ENCODE peak calls at places on chromosomes 1 and 21, in four cellular contexts. W, B, R and X are unnamed samples.

GRCh38 chr21:42222386-42222785 is 3.4 kb downstream of the ABCG1 start:
- DNase-seq in W (no peak), B (no peak), R (no peak), X (no peak)

GRCh38 chr21:44534688-44535087 is 5.3 kb downstream of the KRTAP10-1 start:
- DNase-seq in W (no peak), B (no peak), R (no peak), X (no peak)

GRCh38 chr1:24047101-24047459 is 64.9 kb downstream of the MYOM3 start:
- DNase-seq in W (peak), B (peak), R (peak), X (no peak)

GRCh38 chr1:216566809-216567208 is 143.6 kb upstream of the USH2A start:
- DNase-seq in W (no peak), B (no peak), R (peak), X (peak)

GRCh38 chr1:46171872-46172271 is 3.0 kb upstream of the TSPAN1 start:
- DNase-seq in W (no peak), B (no peak), R (no peak), X (no peak)

GRCh38 chr1:221873663-221874062 is 131.8 kb upstream of the DUSP10 start:
- DNase-seq in W (no peak), B (no peak), R (no peak), X (no peak)

GRCh38 chr1:203287109-203287893 is 18.0 kb upstream of the BTG2 start:
- DNase-seq in W (no peak), B (no peak), R (no peak), X (no peak)

GRCh38 chr1:155177192-155177917 is 3.7 kb downstream of the TRIM46 start:
- DNase-seq in W (no peak), B (no peak), R (no peak), X (no peak)

GRCh38 chr1:183306317-183307042 is 111.7 kb downstream of the NMNAT2 start:
- DNase-seq in W (no peak), B (peak), R (no peak), X (no peak)

GRCh38 chr1:15455522-15455921 is 1.0 kb upstream of the CELA2A start:
- DNase-seq in W (no peak), B (no peak), R (peak), X (no peak)

GRCh38 chr1:46996659-46997281 is 26.7 kb upstream of the CYP4X1 start:
- DNase-seq in W (no peak), B (no peak), R (no peak), X (no peak)

GRCh38 chr1:149936992-149937705 is 470 bp upstream of the MTMR11 start:
- DNase-seq in W (peak), B (peak), R (peak), X (peak)

GRCh38 chr1:204711947-204712701 is 26.6 kb upstream of the LRRN2 start:
- DNase-seq in W (no peak), B (no peak), R (no peak), X (peak)

GRCh38 chr1:145981299-145981600 is 15.1 kb downstream of the TXNIP start:
- DNase-seq in W (no peak), B (no peak), R (no peak), X (no peak)

DNA sequence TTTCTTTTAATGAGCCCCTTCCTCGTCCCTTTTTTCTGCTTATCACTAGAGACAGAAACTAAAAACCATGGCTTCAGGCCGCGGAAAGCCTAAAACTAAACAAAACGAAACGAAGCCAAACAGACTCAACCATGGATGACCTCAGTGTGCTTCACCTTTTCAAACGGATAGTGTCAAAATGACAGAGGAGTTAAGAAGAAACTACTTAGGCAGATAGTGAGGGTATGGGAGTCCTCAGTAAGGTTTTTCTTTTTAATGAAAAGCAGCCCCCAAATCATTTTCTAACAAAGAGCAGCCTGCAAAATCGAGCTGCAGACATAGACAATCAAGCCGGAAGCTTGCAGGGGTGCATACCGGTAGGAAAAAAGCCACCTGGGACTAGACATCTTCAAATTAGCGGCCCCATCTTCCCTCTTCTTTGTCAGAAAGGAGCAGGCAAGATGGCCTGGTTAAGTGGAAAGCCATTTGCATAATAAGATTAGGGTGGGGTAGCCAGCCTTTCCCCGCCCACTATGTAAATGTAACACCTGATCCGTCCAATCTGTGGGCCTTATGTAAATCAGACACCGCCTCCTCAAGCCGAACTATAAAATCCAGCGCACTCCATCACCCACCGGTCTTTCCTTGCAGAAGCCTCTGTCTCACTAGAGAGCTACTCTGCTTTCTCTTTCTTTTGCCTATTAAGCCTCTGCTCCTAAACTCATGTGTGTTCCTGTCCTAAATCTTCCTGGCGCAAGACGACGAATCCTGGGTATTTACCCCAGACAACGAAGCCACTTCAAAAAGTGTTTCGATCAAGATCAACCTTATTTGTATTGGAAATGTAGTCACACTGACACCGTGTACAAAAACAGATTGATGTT is 6.2 kb upstream of the ERO1B start:
- DNase-seq in W (no peak), B (no peak), R (no peak), X (peak)
- TF ChIP-seq POLR2A in W (no peak), B (no peak), R (no peak), X (no peak)

DNA sequence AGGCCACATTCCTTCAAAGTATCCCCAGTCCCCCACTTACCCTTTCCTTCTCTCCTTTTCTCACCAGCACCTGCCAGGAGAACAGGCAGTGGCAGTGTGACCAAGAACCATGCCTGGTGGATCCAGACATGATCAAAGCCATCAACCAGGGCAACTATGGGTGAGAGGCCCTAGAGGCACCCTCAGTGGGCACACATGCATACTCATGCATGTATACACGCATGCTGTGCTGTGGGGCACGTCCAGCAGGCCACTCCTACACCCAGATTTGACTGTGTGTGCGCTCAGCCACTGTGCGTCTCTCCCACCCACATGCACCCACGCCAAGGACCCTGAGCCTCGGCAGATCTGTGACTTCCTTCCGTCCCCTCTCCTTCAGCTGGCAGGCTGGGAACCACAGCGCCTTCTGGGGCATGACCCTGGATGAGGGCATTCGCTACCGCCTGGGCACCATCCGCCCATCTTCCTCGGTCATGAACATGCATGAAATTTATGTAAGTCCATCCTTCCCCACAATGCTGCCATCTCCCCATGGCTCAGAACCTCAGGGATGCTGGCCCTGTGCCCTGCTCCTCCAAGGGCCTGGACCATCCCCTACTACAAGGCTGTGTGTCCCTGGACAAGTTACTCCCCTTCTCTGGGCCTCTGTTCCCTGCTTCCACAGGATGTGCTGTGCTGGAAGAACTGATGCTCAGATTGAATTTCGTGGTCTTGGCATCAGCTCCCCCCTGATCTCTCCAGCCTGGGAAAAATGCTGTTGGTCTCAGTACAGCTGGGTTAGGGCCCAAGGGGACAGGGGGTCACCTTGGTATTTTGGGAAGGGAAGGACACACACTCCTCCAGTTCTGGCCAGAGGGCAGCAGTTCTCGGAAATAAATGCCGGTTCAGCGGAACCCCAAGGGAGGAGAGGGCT is 7.0 kb downstream of the TINAGL1 start:
- DNase-seq in W (no peak), B (no peak), R (no peak), X (no peak)
- TF ChIP-seq POLR2A in W (no peak), B (no peak), R (no peak), X (no peak)

DNA sequence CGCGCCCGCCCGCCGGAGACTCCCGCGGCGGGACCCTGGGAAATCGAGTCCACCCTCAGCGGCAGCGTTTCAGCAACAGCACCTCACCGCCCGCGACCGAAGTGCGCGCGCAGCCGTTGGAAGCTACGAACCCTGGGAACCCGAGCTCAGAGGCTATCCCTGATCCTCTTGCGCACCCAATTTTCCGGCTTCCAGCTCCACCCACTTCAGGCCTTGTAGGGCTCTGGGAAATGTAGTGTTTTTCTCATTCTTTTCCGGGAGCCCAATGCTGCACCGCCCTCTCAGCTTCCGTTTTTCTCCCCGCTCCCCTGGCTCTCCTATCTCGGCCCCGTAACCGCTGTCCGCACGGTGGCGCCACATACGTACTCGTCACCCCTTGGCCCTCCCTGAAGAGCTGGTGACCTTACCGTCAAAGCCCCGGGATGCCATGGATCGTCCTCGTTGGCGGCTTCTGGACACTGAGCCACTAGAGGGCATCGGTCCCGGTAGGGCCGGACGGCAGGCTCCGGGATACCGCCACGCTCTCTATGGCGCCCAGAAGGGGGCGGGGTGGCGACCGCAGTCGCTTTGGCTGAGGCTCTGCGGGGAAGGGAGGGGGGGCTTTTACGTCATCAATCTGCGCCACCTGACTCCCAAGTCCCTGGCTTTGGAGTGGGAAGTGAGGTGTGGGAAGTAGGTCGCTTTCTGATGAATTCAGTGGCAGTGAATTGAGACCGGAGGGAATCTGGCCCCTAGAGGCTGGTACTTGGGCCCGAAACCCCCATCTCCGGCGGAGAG is at the start of the genes ODR4 and TPR:
- DNase-seq in W (peak), B (peak), R (peak), X (peak)
- TF ChIP-seq POLR2A in W (peak), B (peak), R (peak), X (peak)

DNA sequence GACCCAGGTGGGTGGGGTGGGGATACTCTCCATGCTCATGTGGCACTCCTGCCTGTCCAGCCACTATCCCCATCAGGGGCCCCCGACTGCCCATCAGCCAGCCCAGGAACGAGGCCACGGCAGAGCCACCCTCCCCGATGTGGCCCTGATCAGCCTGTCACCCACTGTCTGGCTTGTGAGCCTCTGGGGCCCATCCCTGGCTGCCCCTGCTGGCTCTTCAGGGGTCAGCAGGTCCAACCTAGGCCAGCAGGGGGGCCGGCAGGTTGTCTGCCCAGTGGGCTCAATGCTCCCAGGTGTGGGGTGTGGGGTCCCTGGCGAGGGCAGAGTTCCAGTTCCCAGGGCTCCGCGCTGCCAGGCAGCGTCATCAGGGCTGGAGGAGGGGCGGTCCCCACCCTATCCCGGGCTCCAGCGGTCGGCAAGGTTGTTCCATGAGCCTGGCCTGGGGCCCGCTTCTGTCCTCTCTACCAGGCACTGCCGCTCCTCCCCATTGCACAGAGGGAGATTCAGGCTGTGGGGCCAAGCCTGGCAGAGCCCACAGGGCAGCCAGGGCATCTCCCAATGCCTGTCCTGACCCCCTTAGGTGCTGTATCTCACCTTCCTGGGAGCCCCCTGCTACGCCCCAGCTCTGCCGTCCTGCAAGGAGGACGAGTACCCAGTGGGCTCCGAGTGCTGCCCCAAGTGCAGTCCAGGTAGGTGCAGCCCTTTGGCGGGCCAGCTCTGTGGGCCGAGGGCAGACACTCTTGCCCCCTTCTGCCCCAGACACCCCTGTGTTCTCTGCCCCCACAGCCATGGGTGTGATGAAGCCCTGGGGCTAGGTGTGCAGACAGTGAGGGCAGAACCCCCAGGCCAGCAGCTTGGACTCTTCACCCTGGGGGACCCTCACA is 1.2 kb downstream of the TNFRSF14 start:
- DNase-seq in W (no peak), B (no peak), R (no peak), X (peak)
- TF ChIP-seq POLR2A in W (no peak), B (no peak), R (no peak), X (no peak)

GRCh38 chr1:112923234-112923955 is 32.6 kb downstream of the SLC16A1 start:
- DNase-seq in W (no peak), B (no peak), R (no peak), X (no peak)
- TF ChIP-seq POLR2A in W (no peak), B (no peak), R (no peak), X (no peak)